ENCODE peak calls at places on chromosomes 2 and 18, in seven cellular contexts. R is cardiac muscle cell; Q is SK-N-SH; E is right atrium auricular region; O is NCI-H345; S is MG63; I is activated CD8-positive, alpha-beta T cell treated with anti-CD3 and anti-CD28 coated beads for 36 hours. T is an unnamed sample.

GRCh38 chr2:11743531-11743815 is 3.0 kb upstream of the LPIN1 start:
- DNase-seq in I (no peak), R (no peak), S (no peak), O (no peak), Q (no peak), E (no peak), T (no peak)

GRCh38 chr18:12271376-12272235 is 17.4 kb downstream of the CIDEA start:
- DNase-seq in Q (peak; percentile 90), I (peak; percentile 62), S (peak; percentile 78), E (peak; percentile 69), O (peak; percentile 85), R (peak; percentile 90), T (peak; percentile 82)

GRCh38 chr2:31296641-31297287 is 62.8 kb downstream of the EHD3 start:
- DNase-seq in O (no peak), S (no peak), Q (no peak), E (no peak), R (no peak), I (no peak), T (no peak)

GRCh38 chr2:152375174-152375573 is 40.2 kb downstream of the FMNL2 start:
- DNase-seq in S (no peak), E (no peak), I (no peak), O (no peak), Q (no peak), R (no peak), T (no peak)

GRCh38 chr2:59787095-59787494 is 766.4 kb downstream of the BCL11A start:
- DNase-seq in R (no peak), Q (no peak), O (no peak), I (no peak), E (no peak), S (no peak), T (no peak)

GRCh38 chr2:20050104-20050711 is 1.2 kb downstream of the LAPTM4A start:
- DNase-seq in Q (peak; percentile 30), E (no peak), O (peak; percentile 89), S (no peak), I (peak; percentile 65), R (no peak), T (peak; percentile 61)

GRCh38 chr2:85357736-85358135 is 3.2 kb downstream of the ELMOD3 start:
- DNase-seq in S (no peak), Q (no peak), I (no peak), E (no peak), O (no peak), R (no peak), T (no peak)

GRCh38 chr2:231260442-231260841 is 62.0 kb downstream of the ARMC9 start:
- DNase-seq in R (no peak), E (no peak), Q (no peak), O (no peak), S (peak; percentile 6), I (no peak), T (peak; percentile 35)

GRCh38 chr18:57542126-57542525 is 44.4 kb downstream of the FECH start:
- DNase-seq in E (no peak), S (peak; percentile 51), O (no peak), I (no peak), R (no peak), Q (no peak), T (peak; percentile 17)

GRCh38 chr2:240839152-240840143 is 19.4 kb upstream of the KIF1A start:
- DNase-seq in R (no peak), O (no peak), I (no peak), S (peak; percentile 66), E (no peak), Q (no peak), T (peak; percentile 90)

GRCh38 chr18:35515460-35516130 is 17.8 kb upstream of the INO80C start:
- DNase-seq in O (no peak), Q (no peak), I (no peak), E (peak; percentile 23), R (no peak), S (no peak), T (no peak)

GRCh38 chr18:36963464-36963863 is 134.5 kb downstream of the KIAA1328 start:
- DNase-seq in R (no peak), I (no peak), Q (no peak), O (no peak), S (no peak), E (no peak), T (no peak)

GRCh38 chr2:197759013-197759412 is 26.1 kb downstream of the BOLL start:
- DNase-seq in O (no peak), Q (no peak), E (no peak), R (no peak), S (no peak), I (no peak), T (no peak)

GRCh38 chr18:48033770-48034650 is 103.6 kb upstream of the SMAD2 start:
- DNase-seq in Q (no peak), O (no peak), I (no peak), E (no peak), S (peak; percentile 5), R (peak; percentile 35), T (no peak)

GRCh38 chr2:71886241-71886640 is 261.4 kb downstream of the CYP26B1 start:
- DNase-seq in Q (no peak), I (no peak), O (no peak), S (no peak), R (no peak), E (no peak), T (no peak)

GRCh38 chr18:70296289-70296688 is 7.4 kb downstream of the SOCS6 start:
- DNase-seq in S (no peak), R (peak; percentile 32), I (no peak), E (no peak), O (no peak), Q (peak; percentile 53), T (no peak)

GRCh38 chr2:173353556-173353955 is 1.1 kb upstream of the CDCA7 start:
- DNase-seq in O (no peak), E (no peak), Q (no peak), S (no peak), R (no peak), I (no peak), T (no peak)

GRCh38 chr18:33577688-33578370 is at the start of gene ASXL3:
- DNase-seq in O (peak; percentile 69), I (no peak), E (no peak), S (peak; percentile 1), Q (peak; percentile 91), R (peak; percentile 82), T (peak; percentile 34)

GRCh38 chr2:234970467-234970866 is 18.6 kb downstream of the SH3BP4 start:
- DNase-seq in S (peak; percentile 68), I (no peak), E (no peak), O (no peak), Q (no peak), R (no peak), T (peak; percentile 83)

GRCh38 chr2:60439219-60439974 is 114.1 kb downstream of the BCL11A start:
- DNase-seq in I (no peak), E (no peak), R (peak; percentile 37), Q (peak; percentile 42), S (no peak), O (no peak), T (no peak)

GRCh38 chr2:9771481-9772017 is 71.7 kb upstream of the TAF1B start:
- DNase-seq in S (no peak), Q (peak; percentile 63), R (no peak), O (no peak), E (no peak), I (no peak), T (peak; percentile 78)

GRCh38 chr2:30511122-30512083 is 64.4 kb downstream of the LCLAT1 start:
- DNase-seq in E (peak; percentile 78), Q (peak; percentile 24), R (no peak), S (peak; percentile 77), I (no peak), O (peak; percentile 90), T (peak; percentile 65)

GRCh38 chr2:17793293-17793692 is 23.0 kb upstream of the MSGN1 start:
- DNase-seq in E (no peak), R (no peak), S (no peak), I (no peak), Q (no peak), O (no peak), T (no peak)

GRCh38 chr2:74984017-74984416 is 25.6 kb downstream of the POLE4 start:
- DNase-seq in E (no peak), O (no peak), Q (peak; percentile 41), R (no peak), I (no peak), S (no peak), T (no peak)

GRCh38 chr2:123513351-123513750 is 511.7 kb upstream of the CNTNAP5 start:
- DNase-seq in I (no peak), Q (no peak), R (peak; percentile 14), S (no peak), O (no peak), E (no peak), T (no peak)

GRCh38 chr18:62754026-62754425 is 38.7 kb downstream of the PHLPP1 start:
- DNase-seq in R (no peak), S (no peak), Q (no peak), O (no peak), E (no peak), I (no peak), T (no peak)

GRCh38 chr2:10500601-10501361 is 52.7 kb upstream of the ODC1 start:
- DNase-seq in S (peak; percentile 45), R (no peak), I (no peak), O (no peak), E (peak; percentile 47), Q (no peak), T (peak; percentile 65)

GRCh38 chr18:12049983-12050811 is 43.4 kb upstream of the ANKRD62 start:
- DNase-seq in E (peak; percentile 56), O (no peak), Q (no peak), S (no peak), R (no peak), I (no peak), T (no peak)

GRCh38 chr2:54054774-54055173 is 60.6 kb upstream of the ACYP2 start:
- DNase-seq in O (no peak), Q (no peak), S (no peak), I (no peak), E (no peak), R (no peak), T (no peak)

GRCh38 chr2:5825686-5826085 is 133.5 kb downstream of the SOX11 start:
- DNase-seq in R (no peak), O (no peak), I (no peak), E (no peak), Q (no peak), S (no peak), T (no peak)

GRCh38 chr2:223797811-223798721 is 39.3 kb downstream of the AP1S3 start:
- DNase-seq in R (peak; percentile 40), Q (peak; percentile 48), I (no peak), S (peak; percentile 16), O (peak; percentile 45), E (no peak), T (peak; percentile 35)

GRCh38 chr2:101357386-101357785 is 29.9 kb downstream of the CREG2 start:
- DNase-seq in S (no peak), Q (no peak), I (no peak), O (no peak), E (no peak), R (no peak), T (no peak)

GRCh38 chr2:55078956-55079355 is 28.7 kb upstream of the RTN4 start:
- DNase-seq in S (no peak), R (no peak), I (no peak), E (no peak), O (no peak), Q (no peak), T (no peak)

GRCh38 chr2:53970095-53970897 is 497 bp downstream of the PSME4 start:
- DNase-seq in E (peak; percentile 62), R (peak; percentile 72), Q (peak; percentile 61), O (no peak), I (peak; percentile 37), S (no peak), T (peak; percentile 41)

GRCh38 chr2:230862292-230862691 is 2.5 kb upstream of the ITM2C start:
- DNase-seq in S (no peak), Q (no peak), I (no peak), E (no peak), O (no peak), R (no peak), T (no peak)

GRCh38 chr2:172609488-172609887 is 53.6 kb downstream of the PDK1 start:
- DNase-seq in E (no peak), O (no peak), I (no peak), Q (no peak), S (no peak), R (no peak), T (no peak)

GRCh38 chr2:28095622-28096021 is 205.1 kb downstream of the BABAM2 start:
- DNase-seq in I (no peak), E (no peak), S (no peak), O (no peak), Q (no peak), R (no peak), T (no peak)

GRCh38 chr2:26190369-26190768 is 17.5 kb downstream of the GAREM2 start:
- DNase-seq in Q (peak; percentile 20), S (no peak), R (no peak), O (no peak), E (no peak), I (no peak), T (no peak)